ENCODE peak calls at places on chromosomes 2 and 18, in eight cellular contexts. W is sigmoid colon, M is lower leg skin, U is cardiac muscle cell, V is MM.1S, I is fibroblast of villous mesenchyme, O is IMR-90, J is uterus. K is an unnamed sample.

GRCh38 chr18:48735070-48735676 is 196.3 kb downstream of the CTIF start:
- DNase-seq in V (no peak), J (no peak), U (no peak), O (peak), I (no peak), W (no peak), M (no peak), K (no peak)

GRCh38 chr2:223688094-223688835 is 86.1 kb upstream of the SCG2 start:
- DNase-seq in M (no peak), V (no peak), I (no peak), W (no peak), O (no peak), U (peak), J (no peak), K (no peak)

GRCh38 chr2:235575904-235576303 is 82.1 kb downstream of the AGAP1 start:
- DNase-seq in I (no peak), J (no peak), O (no peak), M (no peak), U (no peak), W (no peak), V (no peak), K (no peak)

GRCh38 chr2:136242687-136243277 is 124.8 kb upstream of the CXCR4 start:
- DNase-seq in V (no peak), I (peak), W (no peak), J (no peak), O (no peak), U (no peak), M (no peak), K (no peak)

GRCh38 chr18:42446195-42446594 is 491.2 kb downstream of the PIK3C3 start:
- DNase-seq in U (no peak), W (no peak), J (no peak), V (no peak), O (no peak), I (peak), M (no peak), K (peak)

GRCh38 chr2:241763551-241764271 is 12.9 kb upstream of the GAL3ST2 start:
- DNase-seq in V (no peak), M (peak), J (no peak), W (peak), U (no peak), I (no peak), O (no peak), K (no peak)

GRCh38 chr2:226079677-226080076 is 680.2 kb downstream of the NYAP2 start:
- DNase-seq in U (no peak), W (no peak), I (peak), J (no peak), V (peak), O (peak), M (no peak), K (peak)

GRCh38 chr2:133658020-133658903 is 90.0 kb upstream of the NCKAP5 start:
- DNase-seq in J (no peak), W (no peak), O (peak), I (no peak), V (no peak), M (no peak), U (no peak), K (no peak)

GRCh38 chr2:235002198-235003095 is 50.6 kb downstream of the SH3BP4 start:
- DNase-seq in I (peak), J (no peak), W (peak), U (no peak), V (no peak), M (no peak), O (peak), K (no peak)

GRCh38 chr2:119431976-119432881 is 575 bp downstream of the TMEM37 start:
- DNase-seq in W (peak), U (no peak), J (no peak), O (peak), V (no peak), M (peak), I (peak), K (peak)

GRCh38 chr2:58585233-58585632 is 344.1 kb upstream of the FANCL start:
- DNase-seq in M (no peak), U (no peak), I (no peak), J (no peak), O (no peak), V (no peak), W (no peak), K (no peak)

GRCh38 chr2:23528690-23529089 is 143.7 kb downstream of the KLHL29 start:
- DNase-seq in O (no peak), W (no peak), U (no peak), J (no peak), I (no peak), M (no peak), V (no peak), K (no peak)

GRCh38 chr2:33278245-33278943 is 198.1 kb upstream of the RASGRP3 start:
- DNase-seq in U (no peak), W (no peak), M (no peak), O (no peak), V (no peak), J (peak), I (no peak), K (peak)

GRCh38 chr2:148640767-148641166 is 3.8 kb upstream of the EPC2 start:
- DNase-seq in V (no peak), J (no peak), M (no peak), I (peak), O (peak), W (no peak), U (no peak), K (peak)

GRCh38 chr2:10283106-10284062 is 19.3 kb upstream of the HPCAL1 start:
- DNase-seq in W (peak), O (peak), J (no peak), M (no peak), U (no peak), I (peak), V (no peak), K (peak)

GRCh38 chr2:177589191-177589590 is 196.6 kb downstream of the AGPS start:
- DNase-seq in V (no peak), U (no peak), J (no peak), I (no peak), O (no peak), W (no peak), M (no peak), K (no peak)
- H3K4me3 ChIP-seq in V (no peak), U (no peak), J (no peak), I (no peak), O (no peak), W (no peak), M (no peak), K (no peak)

DNA sequence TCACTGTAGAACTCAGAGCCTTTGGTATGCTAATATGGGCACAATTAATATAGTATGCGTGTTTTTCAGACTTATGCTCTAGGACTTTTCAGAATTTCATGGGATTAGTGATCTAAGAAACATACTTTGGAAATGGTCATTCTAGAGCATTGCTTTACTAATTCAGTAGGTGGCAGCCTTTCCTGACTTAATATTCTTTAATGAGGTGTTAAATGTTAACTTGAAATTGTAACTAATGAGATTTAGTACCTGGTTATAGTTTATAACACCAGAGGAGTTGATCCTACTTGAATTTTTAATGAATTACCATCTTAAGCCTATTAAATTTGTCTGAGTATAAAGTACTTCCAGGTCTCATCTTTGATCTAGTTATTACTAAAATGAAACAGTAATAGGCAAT is 28.5 kb downstream of the ACTR2 start:
- DNase-seq in V (no peak), J (no peak), W (no peak), O (no peak), I (no peak), M (no peak), U (no peak), K (no peak)
- TF ChIP-seq CTCF in V (peak), J (no peak), W (no peak), O (peak), I (no peak), M (no peak), U (peak), K (no peak)

GRCh38 chr2:31003717-31004116 is 134.5 kb downstream of the GALNT14 start:
- DNase-seq in J (no peak), U (no peak), O (no peak), W (no peak), M (no peak), I (no peak), V (no peak), K (no peak)

GRCh38 chr2:31004252-31004651 is 134.0 kb downstream of the GALNT14 start:
- DNase-seq in M (no peak), O (no peak), J (no peak), V (no peak), W (no peak), U (no peak), I (no peak), K (no peak)

GRCh38 chr2:31002510-31002909 is 135.7 kb downstream of the GALNT14 start:
- DNase-seq in M (no peak), U (no peak), O (no peak), W (no peak), V (no peak), J (no peak), I (no peak), K (no peak)

DNA sequence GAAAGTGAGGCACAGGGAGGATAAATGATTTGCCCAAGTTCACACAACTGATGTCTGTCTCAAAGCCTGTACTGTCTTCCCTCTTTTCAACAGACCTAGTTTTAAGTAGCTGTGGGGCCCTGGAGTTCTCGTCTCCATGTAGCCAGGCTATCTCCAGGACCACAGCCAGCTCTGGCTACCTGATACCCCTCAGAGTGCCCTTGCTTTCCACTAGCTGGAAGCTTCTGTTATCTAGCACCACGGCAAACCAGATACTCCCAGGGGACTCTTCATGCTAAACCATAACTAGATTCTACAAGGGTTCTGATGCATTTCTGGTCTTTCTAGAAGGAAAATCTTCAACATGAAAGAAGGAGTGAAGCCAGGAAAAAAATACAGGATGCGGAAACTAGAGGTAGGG is 137.3 kb downstream of the GALNT14 start:
- DNase-seq in M (no peak), O (no peak), W (no peak), J (no peak), I (no peak), V (no peak), U (peak), K (no peak)
- H3K4me3 ChIP-seq in M (no peak), O (no peak), W (no peak), J (no peak), I (no peak), V (no peak), U (no peak), K (no peak)

GRCh38 chr2:20192781-20193180 is 32.1 kb downstream of the SDC1 start:
- DNase-seq in W (no peak), V (no peak), U (no peak), M (no peak), O (no peak), J (no peak), I (no peak), K (no peak)

GRCh38 chr2:20191714-20192569 is 33.0 kb downstream of the SDC1 start:
- DNase-seq in U (no peak), W (no peak), J (no peak), M (no peak), I (no peak), O (no peak), V (no peak), K (no peak)

GRCh38 chr2:20190170-20190569 is 34.8 kb downstream of the SDC1 start:
- DNase-seq in M (no peak), I (no peak), O (no peak), J (no peak), W (no peak), U (no peak), V (no peak), K (no peak)

GRCh38 chr2:20189299-20189931 is 35.5 kb downstream of the SDC1 start:
- DNase-seq in I (no peak), M (no peak), V (no peak), U (no peak), O (no peak), J (no peak), W (no peak), K (no peak)

DNA sequence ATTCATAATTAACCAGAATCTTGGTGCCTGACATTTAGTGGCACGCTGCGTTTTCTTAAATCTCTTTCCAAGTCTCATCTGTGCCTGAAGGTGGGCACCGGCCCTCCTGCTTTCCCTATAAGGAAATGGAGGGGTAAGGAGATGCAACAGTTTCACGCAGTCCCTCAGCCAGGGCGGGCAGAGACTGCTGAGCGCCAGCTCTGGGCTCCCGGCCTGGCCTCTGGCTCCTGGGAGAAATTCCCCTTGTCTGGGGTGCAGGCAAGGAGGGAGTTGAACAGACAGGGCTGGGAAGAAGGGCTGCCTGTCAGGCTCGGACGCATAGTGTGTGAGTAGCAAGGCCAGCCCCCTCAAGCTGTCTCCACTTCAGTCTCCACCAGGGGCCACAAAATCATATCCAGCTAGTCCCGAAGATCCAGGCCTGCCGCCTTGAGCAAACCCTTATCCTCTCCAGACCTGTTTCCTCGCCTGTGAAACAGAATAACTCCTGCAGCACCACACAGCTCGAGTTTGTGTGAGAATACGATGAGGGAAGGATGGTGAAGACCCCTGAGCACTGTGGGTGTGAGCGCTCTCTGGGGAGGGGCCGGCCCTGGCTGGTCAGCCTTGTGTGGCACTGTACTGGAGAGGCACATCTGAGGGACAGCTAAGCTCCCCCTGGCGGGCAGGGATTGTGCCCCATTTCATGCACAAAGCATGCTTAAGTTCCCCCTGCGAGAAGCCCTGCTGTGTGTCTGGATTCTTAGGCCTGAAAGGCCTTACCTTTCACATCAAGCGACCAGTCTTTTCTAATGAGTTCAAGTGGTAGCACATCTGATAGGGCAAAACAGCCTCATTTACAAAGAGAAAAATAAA is 33.8 kb downstream of the SDC1 start:
- DNase-seq in I (no peak), O (no peak), W (no peak), M (no peak), V (peak), J (no peak), U (peak), K (peak)
- TF ChIP-seq CTCF in I (no peak), O (no peak), W (no peak), M (no peak), V (peak), J (no peak), U (peak), K (peak)

DNA sequence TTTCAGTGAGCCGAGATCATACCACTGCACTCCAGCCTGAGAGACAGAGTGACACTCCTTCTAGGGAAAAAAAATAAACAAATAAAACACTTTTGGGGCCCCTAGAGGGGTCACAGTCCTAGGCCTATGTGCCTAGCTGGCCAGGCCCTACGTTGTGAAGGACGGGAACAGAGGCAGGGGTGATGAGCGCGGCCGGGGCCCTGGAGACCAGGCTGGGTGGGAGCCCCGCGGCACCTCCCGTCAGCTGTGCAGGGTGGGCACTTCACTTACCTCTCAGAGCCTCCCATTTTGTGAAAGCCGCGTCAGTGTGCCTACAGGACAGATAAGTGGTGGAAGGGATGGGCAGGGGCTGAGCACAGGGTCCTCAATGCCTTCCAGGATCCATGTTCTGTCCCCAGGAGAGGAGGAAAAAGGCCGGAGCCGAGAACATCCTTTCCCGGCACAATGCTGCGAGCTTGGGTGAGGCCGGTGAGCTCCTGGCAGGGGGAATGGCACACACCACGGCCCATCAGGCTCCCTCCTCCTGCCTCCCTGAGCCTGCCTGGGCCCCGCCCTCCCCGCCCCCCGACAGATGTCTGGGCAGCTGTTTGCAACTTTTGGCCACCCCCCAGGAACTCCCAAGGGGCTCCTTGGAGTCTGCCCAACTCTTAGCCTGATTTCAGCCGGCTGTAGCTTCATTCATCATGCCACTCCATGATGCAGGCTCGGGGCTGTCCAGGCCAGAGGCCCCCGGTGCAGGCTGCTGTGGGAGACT is 196.6 kb downstream of the TFCP2L1 start:
- DNase-seq in U (peak), I (no peak), O (no peak), V (no peak), J (peak), W (no peak), M (no peak), K (peak)
- H3K4me3 ChIP-seq in U (no peak), I (no peak), O (no peak), V (no peak), J (no peak), W (no peak), M (no peak), K (no peak)

GRCh38 chr2:237743561-237744269 is 54.9 kb upstream of the RBM44 start:
- DNase-seq in W (no peak), O (peak), V (no peak), I (no peak), J (no peak), M (no peak), U (no peak), K (no peak)
- TF ChIP-seq CTCF in W (no peak), O (peak), V (no peak), I (no peak), J (peak), M (no peak), U (no peak), K (no peak)

K was measured in cardiac fibroblast.